ENCODE peak calls at places on chromosomes 16 and 17, in four cellular contexts. H, I, P and F are unnamed samples.

GRCh38 chr16:80938928-80939260 is 67.8 kb downstream of the CMC2 start:
- DNase-seq in H (no peak), I (no peak), P (no peak), F (no peak)

GRCh38 chr17:73052923-73053322 is 39.6 kb downstream of the SLC39A11 start:
- DNase-seq in H (no peak), I (no peak), P (no peak), F (no peak)

GRCh38 chr17:1730345-1731193 is 6.1 kb downstream of the WDR81 start:
- DNase-seq in H (peak; percentile 78), I (peak; percentile 50), P (no peak), F (no peak)

GRCh38 chr16:64391009-64391663 is 730.7 kb downstream of the CDH11 start:
- DNase-seq in H (no peak), I (peak; percentile 57), P (no peak), F (peak; percentile 14)

GRCh38 chr16:71542377-71542776 is 16.2 kb downstream of the CHST4 start:
- DNase-seq in H (peak; percentile 44), I (peak; percentile 6), P (no peak), F (peak; percentile 58)

GRCh38 chr17:37047631-37048104 is 98.9 kb downstream of the AATF start:
- DNase-seq in H (peak; percentile 75), I (peak; percentile 80), P (peak; percentile 17), F (peak; percentile 87)

GRCh38 chr16:67447508-67448076 is 16.7 kb downstream of the HSD11B2 start:
- DNase-seq in H (peak; percentile 72), I (peak; percentile 42), P (peak; percentile 15), F (peak; percentile 64)

GRCh38 chr16:67594256-67594915 is 32.1 kb downstream of the CTCF start:
- DNase-seq in H (no peak), I (no peak), P (no peak), F (no peak)

GRCh38 chr17:233473-233941 is 52.1 kb upstream of the DOC2B start:
- DNase-seq in H (no peak), I (no peak), P (no peak), F (no peak)

GRCh38 chr17:68172461-68172954 is 75.3 kb upstream of the AMZ2 start:
- DNase-seq in H (peak; percentile 26), I (peak; percentile 49), P (no peak), F (peak; percentile 71)

GRCh38 chr17:1658100-1658499 is 8.4 kb upstream of the RILP start:
- DNase-seq in H (no peak), I (no peak), P (no peak), F (no peak)

GRCh38 chr17:58120195-58120822 is 27.9 kb upstream of the OR4D1 start:
- DNase-seq in H (peak; percentile 34), I (peak; percentile 66), P (no peak), F (peak; percentile 65)
- TF ChIP-seq ELK1 in H (no peak), I (no peak), P (no peak), F (no peak)

GRCh38 chr17:80363120-80363515 is 51.8 kb upstream of the ENDOV start:
- DNase-seq in H (no peak), I (no peak), P (no peak), F (no peak)

GRCh38 chr17:80362428-80363119 is 52.4 kb upstream of the ENDOV start:
- DNase-seq in H (peak; percentile 23), I (peak; percentile 83), P (no peak), F (no peak)

GRCh38 chr17:80360396-80360795 is 54.6 kb upstream of the ENDOV start:
- DNase-seq in H (no peak), I (no peak), P (no peak), F (no peak)

GRCh38 chr17:80363518-80364090 is 51.4 kb upstream of the ENDOV start:
- DNase-seq in H (no peak), I (no peak), P (no peak), F (no peak)

GRCh38 chr17:80361495-80362220 is 53.3 kb upstream of the ENDOV start:
- DNase-seq in H (peak; percentile 44), I (no peak), P (no peak), F (peak; percentile 40)
- TF ChIP-seq ELK1 in H (no peak), I (no peak), P (no peak), F (no peak)

DNA sequence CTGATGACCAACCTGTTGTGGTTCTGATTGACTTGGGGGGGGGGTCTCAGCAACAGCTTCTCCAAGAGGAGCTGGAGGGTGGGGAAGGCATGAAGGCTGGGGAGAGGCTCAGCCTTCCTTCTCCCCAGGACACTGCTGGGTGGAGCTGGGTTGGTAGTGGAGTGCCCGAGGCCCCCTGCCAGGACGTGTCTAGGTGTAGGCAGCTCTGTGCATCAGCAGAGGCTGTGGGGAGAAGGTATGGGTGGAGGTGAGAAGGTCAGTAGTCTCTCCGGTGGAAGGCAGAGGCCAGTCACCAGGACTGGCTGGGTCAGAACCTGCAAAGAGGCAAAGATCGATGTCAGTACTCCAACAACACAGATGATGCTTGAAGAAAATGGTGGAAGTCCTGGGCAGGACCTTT is 3.9 kb downstream of the CHAD start:
- DNase-seq in H (no peak), I (no peak), P (no peak), F (no peak)
- TF ChIP-seq ELK1 in H (no peak), I (no peak), P (no peak), F (no peak)

GRCh38 chr17:6327007-6327406 is 107.9 kb downstream of the AIPL1 start:
- DNase-seq in H (no peak), I (no peak), P (no peak), F (no peak)

GRCh38 chr17:6325741-6326140 is 109.2 kb downstream of the AIPL1 start:
- DNase-seq in H (no peak), I (no peak), P (no peak), F (no peak)

GRCh38 chr17:6330936-6331335 is 104.0 kb downstream of the AIPL1 start:
- DNase-seq in H (no peak), I (no peak), P (no peak), F (no peak)

GRCh38 chr17:6326483-6326882 is 108.4 kb downstream of the AIPL1 start:
- DNase-seq in H (no peak), I (no peak), P (no peak), F (no peak)

GRCh38 chr17:6328279-6328678 is 106.6 kb downstream of the AIPL1 start:
- DNase-seq in H (peak; percentile 7), I (no peak), P (no peak), F (no peak)
- TF ChIP-seq ELK1 in H (no peak), I (no peak), P (no peak), F (no peak)

GRCh38 chr17:28527859-28528258 is 21.7 kb downstream of the FOXN1 start:
- DNase-seq in H (no peak), I (no peak), P (no peak), F (no peak)
- TF ChIP-seq ELK1 in H (no peak), I (no peak), P (no peak), F (no peak)